ENCODE peak calls at places on chromosomes 13 and 19, in four cellular contexts. V, O, W and F are unnamed samples.

GRCh38 chr19:17867087-17867486 is 4.7 kb upstream of the SLC5A5 start:
- DNase-seq in V (no peak), O (no peak), W (no peak), F (no peak)

GRCh38 chr13:35961461-35962220 is 169.5 kb downstream of the DCLK1 start:
- DNase-seq in V (no peak), O (no peak), W (no peak), F (no peak)

GRCh38 chr19:39408392-39409206 is 2.0 kb downstream of the ZFP36 start:
- DNase-seq in V (no peak), O (no peak), W (peak), F (no peak)

GRCh38 chr13:46197299-46197975 is 14.3 kb upstream of the LRRC63 start:
- DNase-seq in V (no peak), O (no peak), W (no peak), F (peak)

GRCh38 chr19:3162418-3163229 is 15.9 kb upstream of the S1PR4 start:
- DNase-seq in V (no peak), O (no peak), W (no peak), F (peak)

GRCh38 chr13:29693297-29693945 is 97.9 kb upstream of the SLC7A1 start:
- DNase-seq in V (no peak), O (peak), W (no peak), F (no peak)

GRCh38 chr19:19541572-19541971 is 3.5 kb downstream of the CILP2 start:
- DNase-seq in V (no peak), O (no peak), W (no peak), F (no peak)

GRCh38 chr19:4373601-4374441 is 26.5 kb downstream of the SH3GL1 start:
- DNase-seq in V (no peak), O (peak), W (peak), F (peak)

GRCh38 chr19:39131255-39131755 is 5.7 kb downstream of the PAK4 start:
- DNase-seq in V (no peak), O (no peak), W (peak), F (no peak)

GRCh38 chr19:30898353-30899103 is 450.7 kb downstream of the TSHZ3 start:
- DNase-seq in V (no peak), O (no peak), W (no peak), F (no peak)

GRCh38 chr13:100197591-100198365 is 108.9 kb downstream of the PCCA start:
- DNase-seq in V (no peak), O (no peak), W (no peak), F (no peak)

GRCh38 chr13:49538404-49538803 is 42.7 kb downstream of the PHF11 start:
- DNase-seq in V (no peak), O (no peak), W (no peak), F (no peak)

GRCh38 chr19:18593367-18594095 is 4.9 kb downstream of the REX1BD start:
- DNase-seq in V (no peak), O (no peak), W (no peak), F (no peak)